ENCODE peak calls at places on chromosome 20, in four cellular contexts. One of them, this sample, is unnamed.

GRCh38 chr20:53934421-53935352 is 135.7 kb downstream of the BCAS1 start:
- DNase-seq in HepG2: no peak
- DNase-seq in H1: no peak
- DNase-seq in HCT116: no peak
- DNase-seq in this sample: peak

GRCh38 chr20:32609993-32610896 is 25.1 kb upstream of the NOL4L start:
- DNase-seq in H1: no peak
- DNase-seq in HCT116: no peak
- DNase-seq in HepG2: no peak
- DNase-seq in this sample: no peak

GRCh38 chr20:50191065-50191565 is 485 bp downstream of the CEBPB start:
- DNase-seq in HepG2: no peak
- DNase-seq in HCT116: no peak
- DNase-seq in H1: peak
- DNase-seq in this sample: peak

GRCh38 chr20:23254034-23254433 is 96.6 kb upstream of the NXT1 start:
- DNase-seq in H1: peak
- DNase-seq in HCT116: no peak
- DNase-seq in HepG2: no peak
- DNase-seq in this sample: no peak

GRCh38 chr20:10571313-10571815 is 102.4 kb downstream of the JAG1 start:
- DNase-seq in HepG2: no peak
- DNase-seq in HCT116: no peak
- DNase-seq in H1: no peak
- DNase-seq in this sample: no peak

GRCh38 chr20:53959849-53960585 is 110.4 kb downstream of the BCAS1 start:
- DNase-seq in H1: no peak
- DNase-seq in HCT116: no peak
- DNase-seq in HepG2: peak
- DNase-seq in this sample: no peak

GRCh38 chr20:19254086-19254821 is 41.8 kb downstream of the SLC24A3 start:
- DNase-seq in H1: peak
- DNase-seq in HepG2: no peak
- DNase-seq in HCT116: no peak
- DNase-seq in this sample: no peak

GRCh38 chr20:17499041-17499440 is 32.1 kb downstream of the BFSP1 start:
- DNase-seq in HepG2: no peak
- DNase-seq in H1: no peak
- DNase-seq in HCT116: no peak
- DNase-seq in this sample: no peak

GRCh38 chr20:18360601-18361000 is 72.3 kb downstream of the ZNF133 start:
- DNase-seq in H1: no peak
- DNase-seq in HCT116: no peak
- DNase-seq in HepG2: no peak
- DNase-seq in this sample: no peak

GRCh38 chr20:57879437-57880115 is 169.8 kb upstream of the PMEPA1 start:
- DNase-seq in H1: no peak
- DNase-seq in HepG2: no peak
- DNase-seq in HCT116: no peak
- DNase-seq in this sample: no peak

GRCh38 chr20:33893314-33893713 is 82.2 kb downstream of the CHMP4B start:
- DNase-seq in HepG2: no peak
- DNase-seq in HCT116: no peak
- DNase-seq in H1: no peak
- DNase-seq in this sample: no peak

GRCh38 chr20:23050847-23051627 is 1.6 kb upstream of the THBD start:
- DNase-seq in HCT116: peak
- DNase-seq in HepG2: no peak
- DNase-seq in H1: peak
- DNase-seq in this sample: peak

GRCh38 chr20:17680128-17680835 is 1.8 kb downstream of the RRBP1 start:
- DNase-seq in H1: no peak
- DNase-seq in HepG2: peak
- DNase-seq in HCT116: no peak
- DNase-seq in this sample: peak

GRCh38 chr20:18588554-18589043 is 745 bp downstream of the DTD1 start:
- DNase-seq in HepG2: no peak
- DNase-seq in H1: peak
- DNase-seq in HCT116: no peak
- DNase-seq in this sample: no peak

GRCh38 chr20:953742-954141 is 37.6 kb upstream of the ANGPT4 start:
- DNase-seq in HepG2: no peak
- DNase-seq in H1: no peak
- DNase-seq in HCT116: peak
- DNase-seq in this sample: peak

GRCh38 chr20:297925-298754 is 770 bp downstream of the ZCCHC3 start:
- DNase-seq in HCT116: no peak
- DNase-seq in HepG2: peak
- DNase-seq in H1: peak
- DNase-seq in this sample: peak

GRCh38 chr20:49276895-49277785 is 717 bp downstream of the ZNFX1 start:
- DNase-seq in H1: no peak
- DNase-seq in HepG2: no peak
- DNase-seq in HCT116: no peak
- DNase-seq in this sample: no peak

GRCh38 chr20:5402903-5403531 is 86.3 kb upstream of the PROKR2 start:
- DNase-seq in HCT116: no peak
- DNase-seq in HepG2: peak
- DNase-seq in H1: peak
- DNase-seq in this sample: peak

GRCh38 chr20:973785-974194 is 28.3 kb downstream of the RSPO4 start:
- DNase-seq in H1: no peak
- DNase-seq in HepG2: peak
- DNase-seq in HCT116: peak
- DNase-seq in this sample: peak

GRCh38 chr20:52889225-52889624 is 82.9 kb upstream of the TSHZ2 start:
- DNase-seq in H1: no peak
- DNase-seq in HCT116: no peak
- DNase-seq in HepG2: no peak
- DNase-seq in this sample: no peak

GRCh38 chr20:1265226-1265915 is 723 bp upstream of the SNPH start:
- DNase-seq in HCT116: no peak
- DNase-seq in H1: no peak
- DNase-seq in HepG2: no peak
- DNase-seq in this sample: no peak

GRCh38 chr20:32019156-32019510 is 8.9 kb downstream of the CCM2L start:
- DNase-seq in H1: peak
- DNase-seq in HepG2: no peak
- DNase-seq in HCT116: no peak
- DNase-seq in this sample: peak

GRCh38 chr20:56504373-56505005 is 20.1 kb upstream of the FAM209A start:
- DNase-seq in H1: peak
- DNase-seq in HCT116: no peak
- DNase-seq in HepG2: no peak
- DNase-seq in this sample: no peak

GRCh38 chr20:17873410-17874270 is 95.0 kb downstream of the SNX5 start:
- DNase-seq in HCT116: peak
- DNase-seq in HepG2: peak
- DNase-seq in H1: no peak
- DNase-seq in this sample: peak

GRCh38 chr20:17648306-17648646 is 33.8 kb downstream of the RRBP1 start:
- DNase-seq in H1: no peak
- DNase-seq in HCT116: no peak
- DNase-seq in HepG2: no peak
- DNase-seq in this sample: no peak

GRCh38 chr20:23946206-23946605 is 42.4 kb downstream of the GGTLC1 start:
- DNase-seq in H1: no peak
- DNase-seq in HepG2: no peak
- DNase-seq in HCT116: no peak
- DNase-seq in this sample: no peak

GRCh38 chr20:53428997-53429396 is 164.6 kb downstream of the ZNF217 start:
- DNase-seq in H1: no peak
- DNase-seq in HCT116: no peak
- DNase-seq in HepG2: no peak
- DNase-seq in this sample: no peak

GRCh38 chr20:63023836-63024571 is 17.2 kb upstream of the BHLHE23 start:
- DNase-seq in HepG2: no peak
- DNase-seq in HCT116: no peak
- DNase-seq in H1: no peak
- DNase-seq in this sample: no peak

GRCh38 chr20:10982692-10983091 is 308.9 kb upstream of the JAG1 start:
- DNase-seq in HepG2: peak
- DNase-seq in H1: no peak
- DNase-seq in HCT116: no peak
- DNase-seq in this sample: no peak

GRCh38 chr20:49846206-49846807 is 33.7 kb downstream of the SLC9A8 start:
- DNase-seq in HepG2: peak
- DNase-seq in HCT116: peak
- DNase-seq in H1: no peak
- DNase-seq in this sample: peak

GRCh38 chr20:47725248-47725973 is 59.9 kb downstream of the SULF2 start:
- DNase-seq in H1: peak
- DNase-seq in HepG2: peak
- DNase-seq in HCT116: peak
- DNase-seq in this sample: peak
- TF ChIP-seq JUND in H1: peak
- TF ChIP-seq JUND in HepG2: no peak
- TF ChIP-seq JUND in HCT116: no peak
- TF ChIP-seq JUND in this sample: no peak

GRCh38 chr20:46062151-46062550 is 27.6 kb downstream of the NCOA5 start:
- DNase-seq in H1: peak
- DNase-seq in HCT116: no peak
- DNase-seq in HepG2: no peak
- DNase-seq in this sample: no peak
- TF ChIP-seq JUND in H1: no peak
- TF ChIP-seq JUND in HCT116: no peak
- TF ChIP-seq JUND in HepG2: no peak
- TF ChIP-seq JUND in this sample: no peak

DNA sequence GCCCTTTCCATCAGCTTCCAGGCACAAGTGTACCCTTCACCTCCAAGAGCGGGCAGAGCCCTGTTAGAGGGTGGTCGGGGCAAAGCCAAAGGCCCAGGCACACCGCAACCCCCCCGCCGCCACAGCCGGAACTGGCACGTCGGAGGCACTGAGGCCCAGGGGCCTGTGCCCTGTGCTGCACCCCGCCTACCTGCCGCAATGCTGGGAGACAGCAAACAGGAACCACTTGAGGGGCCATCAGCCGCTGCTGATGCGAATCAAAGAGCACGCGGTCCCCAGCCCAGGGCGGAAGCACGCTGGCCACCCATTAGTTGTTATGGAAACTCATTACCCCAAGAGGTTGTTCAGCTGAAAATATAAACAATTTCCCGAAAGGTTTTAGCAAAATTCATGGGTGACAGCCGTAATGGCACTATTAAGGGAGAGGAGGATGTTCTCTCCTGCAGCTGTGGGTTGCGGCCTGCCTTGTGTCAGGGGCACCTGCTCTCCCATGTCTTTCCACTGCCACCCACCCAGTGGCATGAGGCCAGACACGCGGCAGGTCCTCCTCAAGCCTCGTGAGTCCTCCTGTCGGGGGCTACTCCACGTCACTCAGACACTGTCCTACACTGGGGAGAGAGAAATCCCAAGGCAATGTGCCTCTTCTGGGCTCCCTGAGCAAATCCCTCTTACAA is 65.3 kb downstream of the EDN3 start:
- DNase-seq in HCT116: no peak
- DNase-seq in H1: no peak
- DNase-seq in HepG2: no peak
- DNase-seq in this sample: no peak
- TF ChIP-seq JUND in HCT116: no peak
- TF ChIP-seq JUND in H1: no peak
- TF ChIP-seq JUND in HepG2: no peak
- TF ChIP-seq JUND in this sample: no peak

GRCh38 chr20:25256226-25256859 is 8.5 kb downstream of the PYGB start:
- DNase-seq in H1: no peak
- DNase-seq in HepG2: no peak
- DNase-seq in HCT116: no peak
- DNase-seq in this sample: peak

GRCh38 chr20:25253606-25254275 is 5.9 kb downstream of the PYGB start:
- DNase-seq in H1: no peak
- DNase-seq in HepG2: no peak
- DNase-seq in HCT116: no peak
- DNase-seq in this sample: no peak

GRCh38 chr20:25254571-25254970 is 6.7 kb downstream of the PYGB start:
- DNase-seq in HepG2: no peak
- DNase-seq in H1: no peak
- DNase-seq in HCT116: no peak
- DNase-seq in this sample: no peak

GRCh38 chr20:25257130-25257529 is 9.2 kb downstream of the PYGB start:
- DNase-seq in HCT116: no peak
- DNase-seq in H1: peak
- DNase-seq in HepG2: no peak
- DNase-seq in this sample: no peak

GRCh38 chr20:25254986-25255680 is 7.2 kb downstream of the PYGB start:
- DNase-seq in HepG2: no peak
- DNase-seq in H1: no peak
- DNase-seq in HCT116: no peak
- DNase-seq in this sample: peak
- TF ChIP-seq JUND in HepG2: no peak
- TF ChIP-seq JUND in H1: no peak
- TF ChIP-seq JUND in HCT116: no peak
- TF ChIP-seq JUND in this sample: no peak

GRCh38 chr20:8621021-8621420 is 447.9 kb upstream of the PLCB4 start:
- DNase-seq in HCT116: no peak
- DNase-seq in H1: no peak
- DNase-seq in HepG2: no peak
- DNase-seq in this sample: no peak
- TF ChIP-seq JUND in HCT116: no peak
- TF ChIP-seq JUND in H1: no peak
- TF ChIP-seq JUND in HepG2: no peak
- TF ChIP-seq JUND in this sample: no peak

GRCh38 chr20:38515631-38516030 is 43.0 kb downstream of the RALGAPB start:
- DNase-seq in H1: no peak
- DNase-seq in HCT116: no peak
- DNase-seq in HepG2: no peak
- DNase-seq in this sample: no peak

GRCh38 chr20:38514947-38515346 is 42.3 kb downstream of the RALGAPB start:
- DNase-seq in H1: no peak
- DNase-seq in HepG2: no peak
- DNase-seq in HCT116: no peak
- DNase-seq in this sample: no peak

DNA sequence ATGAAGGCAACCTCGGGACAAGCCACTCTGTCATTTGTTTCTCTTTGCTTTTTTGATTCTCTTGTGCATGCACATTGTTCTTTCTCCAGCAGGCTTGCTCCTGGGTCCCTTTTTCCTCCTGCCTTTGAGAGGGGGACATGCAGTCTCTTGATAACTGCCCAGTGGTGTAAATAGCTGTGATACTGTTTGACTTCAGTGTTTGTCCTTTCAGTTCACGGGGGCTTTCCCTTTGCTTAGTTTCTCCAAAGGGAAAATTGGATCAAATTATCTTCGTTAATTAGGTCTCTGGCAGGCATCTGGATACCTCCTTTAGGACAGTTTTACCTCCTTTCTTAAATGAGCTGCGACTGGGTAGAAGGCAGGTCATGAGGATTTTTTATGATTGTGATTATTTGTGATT is 41.5 kb downstream of the RALGAPB start:
- DNase-seq in H1: no peak
- DNase-seq in HCT116: no peak
- DNase-seq in HepG2: no peak
- DNase-seq in this sample: no peak
- TF ChIP-seq JUND in H1: no peak
- TF ChIP-seq JUND in HCT116: no peak
- TF ChIP-seq JUND in HepG2: no peak
- TF ChIP-seq JUND in this sample: no peak

This sample was measured in T47D.